ENCODE peak calls at places on chromosomes 5 and 9, in six cellular contexts. T, U, D, C, V and B are unnamed samples.

GRCh38 chr9:17004500-17004899 is 130.3 kb upstream of the CNTLN start:
- DNase-seq in T (peak), U (no peak), D (no peak), C (no peak), V (no peak), B (peak)

GRCh38 chr5:111144352-111144930 is 52.3 kb downstream of the WDR36 start:
- DNase-seq in T (no peak), U (no peak), D (no peak), C (no peak), V (no peak), B (peak)

GRCh38 chr5:115873392-115873791 is 31.7 kb downstream of the AP3S1 start:
- DNase-seq in T (peak), U (no peak), D (peak), C (no peak), V (no peak), B (peak)

GRCh38 chr9:87007711-87008360 is 60.5 kb upstream of the GAS1 start:
- DNase-seq in T (no peak), U (no peak), D (no peak), C (no peak), V (no peak), B (peak)

GRCh38 chr5:95628154-95628810 is 8.4 kb downstream of the GPR150 start:
- DNase-seq in T (no peak), U (no peak), D (no peak), C (no peak), V (no peak), B (no peak)

GRCh38 chr9:78131969-78132687 is 100.5 kb upstream of the GNAQ start:
- DNase-seq in T (no peak), U (no peak), D (peak), C (no peak), V (no peak), B (no peak)

GRCh38 chr5:34491251-34491620 is 164.9 kb upstream of the RAI14 start:
- DNase-seq in T (no peak), U (no peak), D (no peak), C (no peak), V (no peak), B (no peak)

GRCh38 chr5:75654693-75655315 is 43.6 kb downstream of the ANKDD1B start:
- DNase-seq in T (no peak), U (no peak), D (no peak), C (peak), V (no peak), B (no peak)

GRCh38 chr5:81424728-81425127 is 30.8 kb upstream of the ACOT12 start:
- DNase-seq in T (peak), U (no peak), D (no peak), C (no peak), V (no peak), B (no peak)

GRCh38 chr5:120152472-120152871 is 311.6 kb upstream of the PRR16 start:
- DNase-seq in T (peak), U (no peak), D (peak), C (no peak), V (no peak), B (peak)

GRCh38 chr5:84383816-84384603 is 670 bp downstream of the EDIL3 start:
- DNase-seq in T (no peak), U (no peak), D (peak), C (peak), V (no peak), B (no peak)

GRCh38 chr5:148970228-148970627 is 92.6 kb downstream of the SH3TC2 start:
- DNase-seq in T (no peak), U (no peak), D (peak), C (no peak), V (no peak), B (no peak)

GRCh38 chr9:34896112-34896511 is 62.0 kb upstream of the PHF24 start:
- DNase-seq in T (no peak), U (no peak), D (no peak), C (no peak), V (no peak), B (no peak)

GRCh38 chr9:94805585-94805984 is 79.1 kb downstream of the AOPEP start:
- DNase-seq in T (peak), U (no peak), D (peak), C (no peak), V (no peak), B (peak)

GRCh38 chr5:107676702-107677101 is 6.0 kb upstream of the EFNA5 start:
- DNase-seq in T (no peak), U (no peak), D (no peak), C (no peak), V (no peak), B (no peak)

GRCh38 chr5:90136952-90137528 is 272.5 kb downstream of the CETN3 start:
- DNase-seq in T (no peak), U (no peak), D (no peak), C (no peak), V (no peak), B (no peak)

GRCh38 chr9:122325124-122325523 is 45.7 kb upstream of the PTGS1 start:
- DNase-seq in T (no peak), U (no peak), D (no peak), C (no peak), V (no peak), B (peak)

GRCh38 chr9:97768731-97769130 is 71.6 kb upstream of the XPA start:
- DNase-seq in T (peak), U (no peak), D (no peak), C (no peak), V (no peak), B (peak)

GRCh38 chr5:154729613-154730012 is 25.6 kb upstream of the LARP1 start:
- DNase-seq in T (no peak), U (no peak), D (no peak), C (no peak), V (no peak), B (no peak)

GRCh38 chr9:29212590-29213373 is 1639.5 kb upstream of the C9orf72 start:
- DNase-seq in T (peak), U (no peak), D (peak), C (no peak), V (no peak), B (peak)

GRCh38 chr5:153425914-153426313 is 64.6 kb upstream of the GRIA1 start:
- DNase-seq in T (no peak), U (no peak), D (no peak), C (no peak), V (no peak), B (no peak)

GRCh38 chr9:123996731-123997421 is 14.7 kb upstream of the LHX2 start:
- DNase-seq in T (no peak), U (no peak), D (no peak), C (peak), V (no peak), B (peak)

GRCh38 chr5:172450861-172451695 is 3.2 kb downstream of the SH3PXD2B start:
- DNase-seq in T (no peak), U (peak), D (peak), C (no peak), V (no peak), B (peak)

GRCh38 chr5:172451771-172452197 is 2.5 kb downstream of the SH3PXD2B start:
- DNase-seq in T (peak), U (peak), D (peak), C (no peak), V (no peak), B (peak)

GRCh38 chr5:172453986-172454354 is 355 bp downstream of the SH3PXD2B start:
- DNase-seq in T (no peak), U (peak), D (no peak), C (peak), V (no peak), B (no peak)

GRCh38 chr5:172453206-172453985 is 929 bp downstream of the SH3PXD2B start:
- DNase-seq in T (peak), U (peak), D (no peak), C (no peak), V (peak), B (peak)

GRCh38 chr5:172452398-172453205 is 1.7 kb downstream of the SH3PXD2B start:
- DNase-seq in T (peak), U (peak), D (peak), C (no peak), V (no peak), B (peak)
- TF ChIP-seq CTCF in T (no peak), U (no peak), D (peak), C (no peak), V (no peak), B (no peak)

GRCh38 chr5:103224118-103224893 is 34.3 kb upstream of the MACIR start:
- DNase-seq in T (peak), U (no peak), D (peak), C (no peak), V (peak), B (peak)
- H3K4me3 ChIP-seq in T (no peak), U (no peak), D (peak), C (no peak), V (no peak), B (peak)

GRCh38 chr9:1046639-1047604 is 3.2 kb upstream of the DMRT2 start:
- DNase-seq in T (no peak), U (no peak), D (no peak), C (no peak), V (no peak), B (no peak)

GRCh38 chr9:1047605-1048235 is 2.4 kb upstream of the DMRT2 start:
- DNase-seq in T (no peak), U (no peak), D (peak), C (no peak), V (no peak), B (no peak)

GRCh38 chr9:1044643-1045042 is 5.5 kb upstream of the DMRT2 start:
- DNase-seq in T (no peak), U (peak), D (no peak), C (peak), V (no peak), B (no peak)

DNA sequence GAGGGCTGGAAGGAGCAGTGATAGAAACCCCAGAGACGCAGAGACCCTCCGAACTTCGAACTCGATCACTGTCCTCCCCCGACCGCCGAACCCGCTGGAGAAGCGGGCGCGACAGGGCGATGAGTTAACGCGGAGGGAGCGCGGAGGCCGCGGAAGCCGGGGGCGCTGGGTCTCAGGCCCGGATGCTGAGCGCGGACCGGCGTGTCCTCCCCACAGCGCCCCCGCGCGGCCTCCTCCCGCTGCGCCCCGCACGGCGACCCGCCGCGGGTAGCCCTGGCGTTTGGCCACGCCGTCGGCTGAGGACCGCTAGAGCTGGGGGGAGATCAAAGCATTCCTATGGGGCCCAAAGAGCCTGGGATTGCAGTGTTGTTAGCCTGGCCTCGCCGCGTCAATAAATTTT is 7.7 kb upstream of the DMRT2 start:
- DNase-seq in T (no peak), U (no peak), D (no peak), C (no peak), V (no peak), B (no peak)
- TF ChIP-seq CTCF in T (no peak), U (no peak), D (no peak), C (peak), V (no peak), B (no peak)

GRCh38 chr5:1497795-1498622 is 25.8 kb downstream of the LPCAT1 start:
- DNase-seq in T (no peak), U (no peak), D (no peak), C (no peak), V (no peak), B (peak)
- H3K4me3 ChIP-seq in T (no peak), U (no peak), D (no peak), C (no peak), V (no peak), B (no peak)

DNA sequence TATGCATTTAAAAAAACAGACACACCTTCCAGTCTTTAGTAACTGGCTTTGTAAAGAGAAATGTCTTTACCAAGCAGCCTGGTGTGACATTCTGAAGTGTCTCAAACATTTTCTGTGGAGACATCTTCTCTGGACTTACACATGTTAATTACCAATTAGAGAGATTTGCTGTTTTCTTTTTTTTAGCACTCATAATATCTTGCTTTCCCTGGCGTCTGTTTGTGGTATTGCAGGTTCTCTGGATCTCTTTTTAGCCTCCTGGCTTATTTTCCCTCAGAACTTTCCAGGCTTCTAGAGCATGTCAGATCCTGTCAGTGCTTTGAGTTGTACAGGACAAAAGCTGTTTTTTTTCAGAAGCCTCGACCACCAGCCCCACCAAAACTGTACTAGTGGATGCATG is 92.5 kb downstream of the MSX2 start:
- DNase-seq in T (no peak), U (no peak), D (peak), C (no peak), V (no peak), B (no peak)
- TF ChIP-seq CTCF in T (peak), U (no peak), D (peak), C (no peak), V (peak), B (peak)

GRCh38 chr9:113648586-113648985 is 185.1 kb downstream of the RGS3 start:
- DNase-seq in T (peak), U (no peak), D (no peak), C (no peak), V (no peak), B (no peak)

GRCh38 chr9:113649054-113649453 is 185.5 kb downstream of the RGS3 start:
- DNase-seq in T (peak), U (no peak), D (no peak), C (peak), V (no peak), B (peak)

GRCh38 chr9:113646491-113646890 is 183.0 kb downstream of the RGS3 start:
- DNase-seq in T (no peak), U (peak), D (no peak), C (no peak), V (peak), B (no peak)

GRCh38 chr9:113646946-113647914 is 183.7 kb downstream of the RGS3 start:
- DNase-seq in T (no peak), U (peak), D (no peak), C (no peak), V (peak), B (no peak)

GRCh38 chr9:113648048-113648447 is 184.5 kb downstream of the RGS3 start:
- DNase-seq in T (no peak), U (no peak), D (no peak), C (no peak), V (no peak), B (no peak)
- H3K4me3 ChIP-seq in T (no peak), U (no peak), D (no peak), C (no peak), V (no peak), B (no peak)

GRCh38 chr5:179006564-179006963 is 11.4 kb upstream of the GRM6 start:
- DNase-seq in T (no peak), U (no peak), D (no peak), C (no peak), V (no peak), B (no peak)

GRCh38 chr5:179008667-179009066 is 13.5 kb upstream of the GRM6 start:
- DNase-seq in T (no peak), U (no peak), D (no peak), C (no peak), V (no peak), B (peak)
- TF ChIP-seq CTCF in T (no peak), U (no peak), D (peak), C (no peak), V (no peak), B (no peak)

GRCh38 chr5:180804129-180804601 is 1.6 kb upstream of the MGAT1 start:
- DNase-seq in T (no peak), U (no peak), D (no peak), C (no peak), V (no peak), B (no peak)

GRCh38 chr5:180808461-180809000 is 5.9 kb upstream of the MGAT1 start:
- DNase-seq in T (no peak), U (peak), D (no peak), C (no peak), V (no peak), B (no peak)

GRCh38 chr5:180803181-180804128 is 849 bp upstream of the MGAT1 start:
- DNase-seq in T (no peak), U (peak), D (no peak), C (peak), V (no peak), B (peak)

GRCh38 chr5:180807654-180808414 is 5.2 kb upstream of the MGAT1 start:
- DNase-seq in T (no peak), U (peak), D (no peak), C (no peak), V (no peak), B (peak)

DNA sequence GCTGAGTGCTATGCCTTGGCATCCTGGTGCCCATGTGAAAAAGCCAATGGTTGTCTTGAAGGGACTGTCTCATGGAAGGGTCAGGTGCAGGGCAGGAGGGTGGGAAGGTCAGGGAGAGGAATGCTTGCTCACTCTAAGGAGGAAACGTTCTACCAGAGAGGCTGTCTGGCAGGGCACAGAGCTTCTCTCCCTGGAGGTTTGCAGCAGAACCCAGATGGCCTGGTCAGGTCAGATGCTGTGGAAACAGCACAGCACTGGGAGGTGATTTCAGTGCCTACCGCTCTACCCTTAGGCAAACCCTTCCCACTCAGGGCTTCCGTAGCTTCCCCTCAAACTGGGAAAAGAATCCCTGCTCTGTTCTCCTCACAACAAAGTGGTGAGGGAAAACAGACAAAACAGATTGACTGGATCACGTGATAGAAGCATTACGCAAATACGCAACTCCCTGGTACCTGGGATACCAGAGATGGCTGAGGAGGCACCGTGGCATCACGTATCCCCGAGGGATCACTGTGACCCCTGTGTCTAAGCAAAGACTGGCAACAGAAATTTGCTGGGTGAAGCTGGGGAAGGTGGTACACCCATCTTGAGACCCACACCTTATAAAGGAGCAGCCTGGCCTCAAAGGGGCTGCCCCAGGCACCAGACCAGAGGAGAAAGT is 3.9 kb upstream of the MGAT1 start:
- DNase-seq in T (no peak), U (peak), D (no peak), C (no peak), V (no peak), B (no peak)
- H3K4me3 ChIP-seq in T (peak), U (no peak), D (peak), C (no peak), V (no peak), B (no peak)

GRCh38 chr9:71812385-71812784 is 44.1 kb upstream of the CEMIP2 start:
- DNase-seq in T (no peak), U (no peak), D (no peak), C (peak), V (no peak), B (peak)
- TF ChIP-seq CTCF in T (peak), U (no peak), D (no peak), C (peak), V (no peak), B (peak)